ENCODE peak calls at places on chromosome 6, in eight cellular contexts. N is HFF-Myc, J is dorsolateral prefrontal cortex, I is pancreas, U is breast epithelium, Q is left lung, D is fibroblast of mammary gland, E is HEK293T. B is an unnamed sample.
A peak's percentile ranks its signal among the peaks of the same experiment; 100 is the strongest.

GRCh38 chr6:34484899-34485298 is 19.0 kb downstream of the PACSIN1 start:
- DNase-seq in U (no peak), E (no peak), D (no peak), I (peak; percentile 20), N (no peak), Q (no peak), J (no peak), B (no peak)

GRCh38 chr6:25263602-25264001 is 15.6 kb upstream of the CARMIL1 start:
- DNase-seq in J (no peak), N (peak; percentile 72), U (no peak), E (no peak), Q (no peak), D (peak; percentile 78), I (no peak), B (no peak)

GRCh38 chr6:1378224-1379025 is 11.0 kb upstream of the FOXF2 start:
- DNase-seq in J (no peak), N (no peak), U (no peak), Q (no peak), D (no peak), I (peak; percentile 72), E (no peak), B (peak; percentile 67)

GRCh38 chr6:155436981-155437749 is 18.5 kb downstream of the NOX3 start:
- DNase-seq in N (no peak), J (no peak), I (no peak), D (peak; percentile 33), E (no peak), Q (no peak), U (no peak), B (no peak)

GRCh38 chr6:7978736-7979135 is 68.1 kb upstream of the TXNDC5 start:
- DNase-seq in D (no peak), J (no peak), I (no peak), N (no peak), E (no peak), Q (no peak), U (no peak), B (no peak)

GRCh38 chr6:85273870-85274269 is 176.0 kb upstream of the NT5E start:
- DNase-seq in U (no peak), Q (no peak), D (peak; percentile 17), J (no peak), I (no peak), N (no peak), E (no peak), B (no peak)

GRCh38 chr6:80022803-80023202 is 18.4 kb downstream of the TTK start:
- DNase-seq in E (no peak), Q (no peak), J (no peak), N (peak; percentile 14), D (peak; percentile 70), U (no peak), I (no peak), B (no peak)

GRCh38 chr6:49668083-49668511 is 31.5 kb upstream of the RHAG start:
- DNase-seq in N (no peak), U (no peak), E (no peak), J (no peak), Q (no peak), I (no peak), D (no peak), B (no peak)

GRCh38 chr6:32885698-32886286 is 31.8 kb downstream of the PSMB9 start:
- DNase-seq in D (peak; percentile 84), E (no peak), J (no peak), U (no peak), N (peak; percentile 45), I (no peak), Q (no peak), B (no peak)

GRCh38 chr6:136123464-136123863 is 126.6 kb downstream of the MTFR2 start:
- DNase-seq in J (no peak), I (no peak), Q (no peak), U (no peak), E (no peak), N (no peak), D (peak; percentile 63), B (no peak)

GRCh38 chr6:2909718-2910117 is 6.6 kb upstream of the SERPINB9 start:
- DNase-seq in Q (no peak), J (no peak), U (no peak), D (peak; percentile 14), N (no peak), I (no peak), E (no peak), B (no peak)

GRCh38 chr6:98824163-98824906 is 10.0 kb upstream of the POU3F2 start:
- DNase-seq in I (peak; percentile 57), E (peak; percentile 53), U (no peak), N (no peak), D (no peak), J (no peak), Q (peak; percentile 78), B (peak; percentile 68)

GRCh38 chr6:35808688-35809087 is 3.5 kb downstream of the LHFPL5 start:
- DNase-seq in I (no peak), J (no peak), Q (no peak), N (no peak), E (no peak), D (no peak), U (no peak), B (no peak)

GRCh38 chr6:48996461-48997119 is 466.5 kb downstream of the MMUT start:
- DNase-seq in E (no peak), U (no peak), D (no peak), N (no peak), I (no peak), Q (no peak), J (no peak), B (no peak)

GRCh38 chr6:31559958-31560696 is 12.0 kb upstream of the LTA start:
- DNase-seq in E (no peak), I (no peak), J (no peak), U (no peak), Q (peak; percentile 89), N (no peak), D (peak; percentile 64), B (no peak)

GRCh38 chr6:87714093-87714809 is 12.2 kb upstream of the AKIRIN2 start:
- DNase-seq in N (no peak), J (no peak), E (no peak), I (no peak), D (peak; percentile 94), U (no peak), Q (no peak), B (no peak)

GRCh38 chr6:154474636-154475428 is 35.7 kb downstream of the CNKSR3 start:
- DNase-seq in J (no peak), I (no peak), E (no peak), Q (no peak), N (peak; percentile 32), D (peak; percentile 88), U (no peak), B (no peak)

GRCh38 chr6:12420626-12421025 is 130.5 kb downstream of the EDN1 start:
- DNase-seq in U (no peak), I (no peak), N (no peak), E (no peak), Q (no peak), D (peak; percentile 24), J (no peak), B (peak; percentile 63)

GRCh38 chr6:162750776-162751175 is 23.0 kb downstream of the PACRG start:
- DNase-seq in E (no peak), N (no peak), U (no peak), Q (no peak), D (peak; percentile 62), I (no peak), J (no peak), B (no peak)

GRCh38 chr6:32970413-32971244 is 2.2 kb downstream of the BRD2 start:
- DNase-seq in N (no peak), J (peak; percentile 64), E (no peak), Q (peak; percentile 96), U (peak; percentile 88), D (peak; percentile 90), I (peak; percentile 89), B (peak; percentile 86)

GRCh38 chr6:119215309-119215708 is 134.3 kb downstream of the MAN1A1 start:
- DNase-seq in E (no peak), N (no peak), I (no peak), D (no peak), U (no peak), Q (no peak), J (no peak), B (no peak)

GRCh38 chr6:129498556-129498940 is 211.4 kb downstream of the ARHGAP18 start:
- DNase-seq in D (peak; percentile 79), Q (no peak), E (no peak), J (no peak), U (no peak), I (no peak), N (no peak), B (no peak)

GRCh38 chr6:455835-456234 is 64.3 kb downstream of the IRF4 start:
- DNase-seq in U (no peak), J (no peak), N (no peak), D (no peak), Q (no peak), I (no peak), E (no peak), B (no peak)

GRCh38 chr6:27138837-27139752 is 108.4 kb upstream of the PRSS16 start:
- DNase-seq in I (no peak), D (peak; percentile 61), J (no peak), U (no peak), N (no peak), Q (peak; percentile 80), E (no peak), B (peak; percentile 83)

GRCh38 chr6:24125980-24126379 is at the start of gene NRSN1:
- DNase-seq in E (peak; percentile 22), J (peak; percentile 51), Q (no peak), U (no peak), I (peak; percentile 71), D (no peak), N (no peak), B (peak; percentile 91)

GRCh38 chr6:52545050-52545843 is 31.6 kb downstream of the TRAM2 start:
- DNase-seq in E (no peak), I (no peak), J (no peak), U (no peak), N (no peak), Q (no peak), D (no peak), B (no peak)

GRCh38 chr6:87909849-87910248 is 137.8 kb upstream of the SPACA1 start:
- DNase-seq in J (no peak), I (no peak), N (no peak), E (no peak), D (peak; percentile 89), U (no peak), Q (no peak), B (no peak)

GRCh38 chr6:45254242-45254641 is 73.9 kb upstream of the RUNX2 start:
- DNase-seq in D (no peak), E (no peak), U (no peak), Q (no peak), N (no peak), I (no peak), J (no peak), B (no peak)

GRCh38 chr6:92723390-92723931 is 695.9 kb downstream of the EPHA7 start:
- DNase-seq in J (no peak), U (no peak), E (no peak), I (peak; percentile 52), D (no peak), Q (peak; percentile 78), N (no peak), B (no peak)

GRCh38 chr6:25883991-25884390 is 9.9 kb upstream of the SLC17A3 start:
- DNase-seq in E (no peak), N (no peak), U (no peak), I (no peak), D (peak; percentile 88), Q (no peak), J (no peak), B (no peak)

GRCh38 chr6:152863618-152864326 is 113.2 kb downstream of the VIP start:
- DNase-seq in U (no peak), N (peak; percentile 56), I (no peak), Q (no peak), D (peak; percentile 77), J (no peak), E (peak; percentile 53), B (peak; percentile 55)

GRCh38 chr6:118864330-118865166 is 29.4 kb upstream of the ASF1A start:
- DNase-seq in I (no peak), U (no peak), E (no peak), N (no peak), D (no peak), Q (no peak), J (no peak), B (no peak)